ENCODE peak calls at places on chromosomes 7 and 10, in seven cellular contexts. V, I, X, N, C, O and Z are unnamed samples.
A peak's percentile ranks its signal among the peaks of the same experiment; 100 is the strongest.

GRCh38 chr10:97407211-97407951 is 6.2 kb upstream of the RRP12 start:
- DNase-seq in V (peak; percentile 56), I (peak; percentile 89), X (peak; percentile 68), N (peak; percentile 87), C (peak; percentile 89), O (peak; percentile 71), Z (no peak)

GRCh38 chr7:140656548-140657515 is 15.9 kb upstream of the ADCK2 start:
- DNase-seq in V (peak; percentile 67), I (no peak), X (no peak), N (peak; percentile 35), C (peak; percentile 27), O (peak; percentile 74), Z (no peak)

GRCh38 chr7:89602984-89603383 is 551.3 kb upstream of the STEAP1 start:
- DNase-seq in V (no peak), I (no peak), X (no peak), N (no peak), C (no peak), O (no peak), Z (no peak)

GRCh38 chr7:98186452-98187137 is 24.6 kb upstream of the BHLHA15 start:
- DNase-seq in V (no peak), I (no peak), X (peak; percentile 87), N (no peak), C (no peak), O (peak; percentile 38), Z (no peak)

GRCh38 chr7:37753398-37753797 is 69.8 kb downstream of the GPR141 start:
- DNase-seq in V (no peak), I (no peak), X (no peak), N (no peak), C (no peak), O (no peak), Z (no peak)

GRCh38 chr10:133087045-133087678 is 562 bp upstream of the ADGRA1 start:
- DNase-seq in V (no peak), I (no peak), X (no peak), N (no peak), C (no peak), O (no peak), Z (no peak)

GRCh38 chr7:148485618-148486017 is 104.9 kb upstream of the C7orf33 start:
- DNase-seq in V (no peak), I (no peak), X (no peak), N (peak; percentile 38), C (no peak), O (peak; percentile 12), Z (peak; percentile 60)

GRCh38 chr10:24958701-24959392 is 6.4 kb upstream of the PRTFDC1 start:
- DNase-seq in V (no peak), I (no peak), X (peak; percentile 88), N (no peak), C (no peak), O (no peak), Z (no peak)

GRCh38 chr10:47261121-47261520 is 38.9 kb upstream of the GDF10 start:
- DNase-seq in V (peak; percentile 71), I (no peak), X (no peak), N (peak; percentile 85), C (no peak), O (no peak), Z (no peak)

GRCh38 chr10:125985557-125986246 is 89.3 kb downstream of the FANK1 start:
- DNase-seq in V (no peak), I (no peak), X (peak; percentile 34), N (no peak), C (no peak), O (no peak), Z (no peak)

GRCh38 chr10:1109795-1110673 is 53.8 kb downstream of the WDR37 start:
- DNase-seq in V (peak; percentile 70), I (peak; percentile 81), X (peak; percentile 88), N (peak; percentile 9), C (peak; percentile 73), O (peak; percentile 76), Z (peak; percentile 42)

GRCh38 chr7:151851160-151851751 is 25.7 kb downstream of the PRKAG2 start:
- DNase-seq in V (no peak), I (no peak), X (no peak), N (no peak), C (no peak), O (peak; percentile 86), Z (no peak)

GRCh38 chr7:55185941-55186609 is 167.3 kb downstream of the EGFR start:
- DNase-seq in V (no peak), I (no peak), X (peak; percentile 94), N (no peak), C (peak; percentile 78), O (peak; percentile 97), Z (no peak)

GRCh38 chr7:79398145-79398749 is 55.2 kb downstream of the MAGI2 start:
- DNase-seq in V (no peak), I (no peak), X (no peak), N (no peak), C (no peak), O (no peak), Z (no peak)

GRCh38 chr7:19749658-19750057 is 23.8 kb downstream of the TMEM196 start:
- DNase-seq in V (no peak), I (no peak), X (peak; percentile 73), N (no peak), C (no peak), O (peak; percentile 59), Z (no peak)

GRCh38 chr7:93016681-93017349 is 101.0 kb downstream of the SAMD9 start:
- DNase-seq in V (no peak), I (no peak), X (peak; percentile 17), N (no peak), C (no peak), O (no peak), Z (no peak)

GRCh38 chr10:117450940-117451339 is 75.7 kb upstream of the PDZD8 start:
- DNase-seq in V (no peak), I (no peak), X (no peak), N (no peak), C (no peak), O (no peak), Z (no peak)

GRCh38 chr7:35754741-35755140 is 46.1 kb upstream of the SEPTIN7 start:
- DNase-seq in V (no peak), I (no peak), X (no peak), N (no peak), C (no peak), O (no peak), Z (no peak)

GRCh38 chr7:157690833-157691382 is 354.1 kb downstream of the DNAJB6 start:
- DNase-seq in V (peak; percentile 62), I (peak; percentile 94), X (peak; percentile 95), N (no peak), C (peak; percentile 7), O (peak; percentile 77), Z (no peak)

GRCh38 chr10:80504897-80505465 is 32.7 kb upstream of the SH2D4B start:
- DNase-seq in V (no peak), I (no peak), X (no peak), N (no peak), C (no peak), O (no peak), Z (no peak)

GRCh38 chr10:62029401-62029800 is 127.9 kb downstream of the ARID5B start:
- DNase-seq in V (no peak), I (no peak), X (no peak), N (no peak), C (no peak), O (peak; percentile 67), Z (no peak)

GRCh38 chr7:136874393-136875032 is 6.1 kb downstream of the CHRM2 start:
- DNase-seq in V (no peak), I (peak; percentile 54), X (peak; percentile 34), N (peak; percentile 30), C (peak; percentile 20), O (peak; percentile 55), Z (no peak)

GRCh38 chr10:62972103-62972502 is 155.9 kb upstream of the EGR2 start:
- DNase-seq in V (no peak), I (no peak), X (peak; percentile 63), N (no peak), C (no peak), O (peak; percentile 90), Z (no peak)

GRCh38 chr7:21374134-21374533 is 53.7 kb upstream of the SP4 start:
- DNase-seq in V (no peak), I (no peak), X (no peak), N (no peak), C (no peak), O (no peak), Z (no peak)

GRCh38 chr7:27128034-27128433 is 2.5 kb downstream of the HOXA4 start:
- DNase-seq in V (no peak), I (no peak), X (peak; percentile 70), N (no peak), C (no peak), O (no peak), Z (no peak)
- TF ChIP-seq EZH2 in V (no peak), I (no peak), X (no peak), N (no peak), C (no peak), O (no peak), Z (no peak)

GRCh38 chr10:113712755-113713154 is 33.0 kb downstream of the CASP7 start:
- DNase-seq in V (no peak), I (peak; percentile 12), X (no peak), N (no peak), C (no peak), O (no peak), Z (no peak)
- H3K9ac ChIP-seq in V (no peak overlapping the region), I (no peak overlapping the region), X (no peak overlapping the region), N (no peak overlapping the region), C (no peak overlapping the region), O (no peak overlapping the region), Z (no peak overlapping the region)

DNA sequence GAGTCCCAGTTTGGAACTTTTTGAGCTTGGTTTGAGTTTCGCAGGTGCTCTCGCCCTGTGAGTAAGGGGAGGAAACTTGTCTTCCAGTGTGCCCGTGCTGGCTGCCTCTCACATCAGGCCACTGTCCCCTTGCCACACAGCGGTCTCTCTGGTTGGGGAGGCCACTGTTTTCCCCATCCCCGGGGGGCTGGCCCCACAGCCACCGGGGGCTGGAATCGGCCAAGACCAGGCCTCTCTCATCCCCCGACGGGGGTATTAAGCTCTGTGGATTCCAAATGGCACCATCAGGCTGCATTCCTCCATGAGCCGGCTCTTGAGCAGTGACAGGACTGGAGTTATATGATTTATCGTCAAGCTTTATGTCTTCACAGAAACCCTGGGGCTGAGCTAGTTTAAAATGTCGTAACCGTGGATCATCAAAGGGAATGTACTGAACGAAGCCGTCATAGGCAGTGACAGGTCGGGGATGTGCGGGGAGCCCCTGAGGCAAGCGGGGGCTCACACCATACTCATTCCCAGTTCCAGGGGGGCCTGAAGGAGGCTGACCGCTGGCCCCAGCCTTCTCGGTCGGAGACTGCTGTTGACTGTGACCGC is 30.8 kb downstream of the JCAD start:
- DNase-seq in V (no peak), I (no peak), X (peak; percentile 18), N (no peak), C (no peak), O (no peak), Z (no peak)
- TF ChIP-seq EZH2 in V (no peak), I (no peak), X (no peak), N (no peak), C (no peak), O (no peak), Z (no peak)

DNA sequence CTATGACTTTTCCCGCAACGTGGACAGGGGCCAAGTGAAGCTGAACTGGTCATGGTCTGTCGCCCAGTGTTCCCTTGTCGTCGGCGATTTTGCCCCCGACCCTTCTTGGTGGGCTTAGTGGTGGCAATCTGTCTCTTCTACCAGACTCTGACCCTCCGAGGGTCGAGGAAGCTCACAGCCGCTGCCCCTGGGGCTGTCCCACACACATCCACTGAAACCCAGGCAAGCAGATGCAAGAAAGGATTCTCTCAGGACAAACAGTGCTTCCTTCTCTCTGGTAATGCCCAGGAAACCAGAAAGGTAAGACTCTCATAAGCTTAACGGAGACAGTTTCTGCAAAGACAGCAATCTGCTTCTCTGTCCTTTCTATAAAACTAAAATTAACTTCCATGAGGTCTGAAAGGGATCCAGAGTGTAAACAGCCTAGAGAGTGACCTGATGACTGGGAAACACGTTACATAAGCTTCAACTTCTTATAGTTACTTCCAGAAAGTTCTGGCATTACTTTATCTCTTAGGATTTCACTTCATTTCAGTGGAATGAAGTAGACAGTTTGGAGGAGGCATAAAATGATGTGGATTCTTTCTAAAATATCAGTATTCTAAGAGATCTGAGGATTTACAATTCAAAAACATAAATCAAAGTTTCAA is 1.2 kb downstream of the CPED1 start:
- DNase-seq in V (no peak), I (no peak), X (peak; percentile 24), N (peak; percentile 44), C (no peak), O (no peak), Z (no peak)
- H3K9ac ChIP-seq in V (no peak overlapping the region), I (no peak overlapping the region), X (peak overlapping the region; percentile 85), N (peak overlapping the region; percentile 38), C (no peak overlapping the region), O (peak overlapping the region; percentile 4), Z (no peak overlapping the region)